ENCODE peak calls at places on chromosomes 13 and 19, in seven cellular contexts. Z is stimulated activated CD8-positive, alpha-beta memory T cell treated with anti-CD3 and anti-CD28 coated beads, Interleukin-2, amount 100 ng/mL, for 1 hour; P is HL-60; I is pancreas; H is M059J; D is kidney epithelial cell; R is activated CD4-positive, alpha-beta memory T cell treated with anti-CD3 and anti-CD28 coated beads, Interleukin-2, amount 10 ng/mL, durations not matched to agents 7 days and 5 days. B is an unnamed sample.

GRCh38 chr13:114113961-114114360 is 18.5 kb downstream of the RASA3 start:
- DNase-seq in Z (no peak), P (no peak), I (no peak), H (no peak), D (no peak), R (no peak), B (no peak)

GRCh38 chr13:51494151-51494550 is 41.3 kb upstream of the INTS6 start:
- DNase-seq in Z (no peak), P (no peak), I (no peak), H (no peak), D (no peak), R (no peak), B (no peak)

GRCh38 chr19:55080915-55081772 is 5.5 kb downstream of the EPS8L1 start:
- DNase-seq in Z (peak; percentile 76), P (peak; percentile 86), I (peak; percentile 77), H (peak; percentile 32), D (no peak), R (peak; percentile 97), B (peak; percentile 81)

GRCh38 chr13:97413694-97414093 is 20.3 kb upstream of the RAP2A start:
- DNase-seq in Z (no peak), P (no peak), I (no peak), H (no peak), D (no peak), R (no peak), B (no peak)

GRCh38 chr13:50123515-50123861 is 108.2 kb downstream of the KCNRG start:
- DNase-seq in Z (no peak), P (peak; percentile 23), I (no peak), H (no peak), D (no peak), R (no peak), B (no peak)

GRCh38 chr19:18526316-18526715 is 4.4 kb upstream of the ELL start:
- DNase-seq in Z (no peak), P (no peak), I (no peak), H (peak; percentile 32), D (no peak), R (no peak), B (no peak)

GRCh38 chr13:65454403-65454802 is 1775.7 kb downstream of the PCDH9 start:
- DNase-seq in Z (no peak), P (no peak), I (no peak), H (no peak), D (no peak), R (no peak), B (no peak)

GRCh38 chr13:107574517-107575215 is 640.7 kb downstream of the LIG4 start:
- DNase-seq in Z (no peak), P (no peak), I (no peak), H (no peak), D (no peak), R (no peak), B (no peak)

GRCh38 chr13:25659091-25659502 is 287.3 kb downstream of the ATP8A2 start:
- DNase-seq in Z (no peak), P (no peak), I (no peak), H (peak; percentile 22), D (no peak), R (no peak), B (no peak)

GRCh38 chr13:29743229-29743786 is 107.1 kb downstream of the UBL3 start:
- DNase-seq in Z (no peak), P (no peak), I (no peak), H (peak; percentile 87), D (no peak), R (no peak), B (no peak)

GRCh38 chr13:49454388-49455015 is 10.4 kb downstream of the SETDB2 start:
- DNase-seq in Z (no peak), P (no peak), I (no peak), H (peak; percentile 35), D (no peak), R (no peak), B (no peak)

GRCh38 chr19:6802336-6803035 is 30.0 kb downstream of the VAV1 start:
- DNase-seq in Z (peak; percentile 54), P (peak; percentile 83), I (no peak), H (peak; percentile 5), D (no peak), R (peak; percentile 72), B (peak; percentile 45)

GRCh38 chr19:48637948-48638830 is 1.0 kb upstream of the DBP start:
- DNase-seq in Z (peak; percentile 69), P (peak; percentile 99), I (peak; percentile 90), H (peak; percentile 89), D (no peak), R (peak; percentile 88), B (peak; percentile 83)

GRCh38 chr13:99577934-99578917 is 77.0 kb downstream of the TM9SF2 start:
- DNase-seq in Z (no peak), P (no peak), I (no peak), H (peak; percentile 10), D (no peak), R (no peak), B (no peak)

GRCh38 chr13:44237276-44237767 is 136.3 kb upstream of the SERP2 start:
- DNase-seq in Z (no peak), P (no peak), I (peak; percentile 26), H (peak; percentile 84), D (peak; percentile 63), R (peak; percentile 19), B (no peak)

GRCh38 chr19:33279430-33280350 is 22.6 kb downstream of the CEBPA start:
- DNase-seq in Z (no peak), P (peak; percentile 44), I (no peak), H (no peak), D (no peak), R (no peak), B (no peak)

GRCh38 chr19:1239796-1240737 is 1.5 kb upstream of the ATP5F1D start:
- DNase-seq in Z (peak; percentile 83), P (peak; percentile 84), I (peak; percentile 82), H (peak; percentile 79), D (no peak), R (peak; percentile 90), B (peak; percentile 90)

B was measured in effector CD8-positive, alpha-beta T cell.